ENCODE peak calls at places on chromosomes 13 and 19, in ten cellular contexts. O is brain microvascular endothelial cell, H is GM12865, E is foreskin keratinocyte, L is astrocyte of the spinal cord, Q is type B pancreatic cell, I is K562, Y is AG10803, R is heart right ventricle, A is left ventricle myocardium inferior. G is an unnamed sample.

GRCh38 chr13:90447735-90448103 is 899.8 kb upstream of the MIR17HG start:
- DNase-seq in O (peak), H (no peak), E (peak), L (peak), Q (no peak), I (no peak), Y (peak), R (no peak), A (no peak), G (peak)

GRCh38 chr13:99339736-99340392 is 32.7 kb upstream of the GPR183 start:
- DNase-seq in O (no peak), H (no peak), E (no peak), L (peak), Q (no peak), I (peak), Y (peak), R (no peak), A (no peak), G (no peak)

GRCh38 chr13:52848455-52849190 is at the start of gene PCDH8:
- DNase-seq in O (no peak), H (no peak), E (no peak), L (no peak), Q (peak), I (no peak), Y (no peak), R (no peak), A (no peak), G (no peak)

GRCh38 chr19:15138427-15138826 is 31.2 kb downstream of the SYDE1 start:
- DNase-seq in O (no peak), H (no peak), E (no peak), L (no peak), Q (no peak), I (no peak), Y (no peak), R (no peak), A (no peak), G (no peak)

GRCh38 chr13:45773236-45773635 is 71.1 kb downstream of the CBY2 start:
- DNase-seq in O (no peak), H (no peak), E (peak), L (peak), Q (no peak), I (no peak), Y (no peak), R (no peak), A (no peak), G (no peak)

GRCh38 chr19:38711726-38712153 is 32.5 kb downstream of the CAPN12 start:
- DNase-seq in O (peak), H (no peak), E (peak), L (peak), Q (no peak), I (no peak), Y (peak), R (peak), A (no peak), G (peak)

GRCh38 chr13:51838235-51838846 is 6.6 kb downstream of the TMEM272 start:
- DNase-seq in O (peak), H (no peak), E (no peak), L (peak), Q (no peak), I (no peak), Y (peak), R (no peak), A (no peak), G (peak)

GRCh38 chr19:307793-308420 is 16.7 kb upstream of the PLPP2 start:
- DNase-seq in O (no peak), H (no peak), E (no peak), L (no peak), Q (no peak), I (no peak), Y (no peak), R (no peak), A (no peak), G (no peak)

GRCh38 chr19:39937094-39937493 is 2.7 kb upstream of the FCGBP start:
- DNase-seq in O (no peak), H (peak), E (no peak), L (no peak), Q (no peak), I (no peak), Y (no peak), R (no peak), A (no peak), G (no peak)

GRCh38 chr13:34469212-34469983 is 472.7 kb upstream of the NBEA start:
- DNase-seq in O (no peak), H (no peak), E (peak), L (peak), Q (no peak), I (no peak), Y (no peak), R (no peak), A (no peak), G (no peak)

GRCh38 chr13:44224433-44225149 is 149.0 kb upstream of the SERP2 start:
- DNase-seq in O (no peak), H (no peak), E (no peak), L (no peak), Q (no peak), I (no peak), Y (no peak), R (no peak), A (no peak), G (no peak)

GRCh38 chr13:114062341-114062740 is 70.1 kb downstream of the RASA3 start:
- DNase-seq in O (no peak), H (no peak), E (no peak), L (no peak), Q (no peak), I (no peak), Y (no peak), R (no peak), A (no peak), G (no peak)

GRCh38 chr13:63455938-63456337 is 2040.3 kb upstream of the PCDH20 start:
- DNase-seq in O (no peak), H (no peak), E (no peak), L (no peak), Q (no peak), I (no peak), Y (no peak), R (no peak), A (no peak), G (no peak)

GRCh38 chr19:13051581-13052165 is 51.0 kb downstream of the LYL1 start:
- DNase-seq in O (no peak), H (peak), E (no peak), L (peak), Q (peak), I (peak), Y (no peak), R (peak), A (peak), G (no peak)

GRCh38 chr19:29507081-29507860 is 18.5 kb upstream of the VSTM2B start:
- DNase-seq in O (no peak), H (no peak), E (no peak), L (no peak), Q (no peak), I (no peak), Y (no peak), R (no peak), A (no peak), G (no peak)

GRCh38 chr19:11594084-11594483 is 3.2 kb upstream of the ZNF627 start:
- DNase-seq in O (no peak), H (no peak), E (no peak), L (no peak), Q (no peak), I (no peak), Y (no peak), R (no peak), A (no peak), G (no peak)

GRCh38 chr19:11598103-11598483 is 810 bp downstream of the ZNF627 start:
- DNase-seq in O (peak), H (no peak), E (no peak), L (no peak), Q (no peak), I (no peak), Y (peak), R (no peak), A (no peak), G (no peak)

GRCh38 chr19:11598746-11599145 is 1.5 kb downstream of the ZNF627 start:
- DNase-seq in O (no peak), H (no peak), E (no peak), L (no peak), Q (no peak), I (no peak), Y (no peak), R (no peak), A (no peak), G (no peak)

GRCh38 chr19:11596156-11596555 is 1.1 kb upstream of the ZNF627 start:
- DNase-seq in O (no peak), H (no peak), E (no peak), L (no peak), Q (no peak), I (no peak), Y (no peak), R (no peak), A (no peak), G (no peak)

GRCh38 chr19:11597202-11598102 is at the start of gene ZNF627:
- DNase-seq in O (peak), H (peak), E (peak), L (peak), Q (peak), I (peak), Y (peak), R (peak), A (peak), G (peak)
- TF ChIP-seq CTCF in O (peak), H (peak), E (peak), L (peak), Q (peak), I (peak), Y (peak), R (no peak), A (peak), G (peak)

GRCh38 chr19:8577247-8577646 is at the start of gene MYO1F:
- DNase-seq in O (no peak), H (peak), E (no peak), L (no peak), Q (no peak), I (peak), Y (no peak), R (peak), A (peak), G (no peak)
- TF ChIP-seq CTCF in O (no peak), H (no peak), E (no peak), L (no peak), Q (no peak), I (no peak), Y (no peak), R (no peak), A (no peak), G (no peak)

DNA sequence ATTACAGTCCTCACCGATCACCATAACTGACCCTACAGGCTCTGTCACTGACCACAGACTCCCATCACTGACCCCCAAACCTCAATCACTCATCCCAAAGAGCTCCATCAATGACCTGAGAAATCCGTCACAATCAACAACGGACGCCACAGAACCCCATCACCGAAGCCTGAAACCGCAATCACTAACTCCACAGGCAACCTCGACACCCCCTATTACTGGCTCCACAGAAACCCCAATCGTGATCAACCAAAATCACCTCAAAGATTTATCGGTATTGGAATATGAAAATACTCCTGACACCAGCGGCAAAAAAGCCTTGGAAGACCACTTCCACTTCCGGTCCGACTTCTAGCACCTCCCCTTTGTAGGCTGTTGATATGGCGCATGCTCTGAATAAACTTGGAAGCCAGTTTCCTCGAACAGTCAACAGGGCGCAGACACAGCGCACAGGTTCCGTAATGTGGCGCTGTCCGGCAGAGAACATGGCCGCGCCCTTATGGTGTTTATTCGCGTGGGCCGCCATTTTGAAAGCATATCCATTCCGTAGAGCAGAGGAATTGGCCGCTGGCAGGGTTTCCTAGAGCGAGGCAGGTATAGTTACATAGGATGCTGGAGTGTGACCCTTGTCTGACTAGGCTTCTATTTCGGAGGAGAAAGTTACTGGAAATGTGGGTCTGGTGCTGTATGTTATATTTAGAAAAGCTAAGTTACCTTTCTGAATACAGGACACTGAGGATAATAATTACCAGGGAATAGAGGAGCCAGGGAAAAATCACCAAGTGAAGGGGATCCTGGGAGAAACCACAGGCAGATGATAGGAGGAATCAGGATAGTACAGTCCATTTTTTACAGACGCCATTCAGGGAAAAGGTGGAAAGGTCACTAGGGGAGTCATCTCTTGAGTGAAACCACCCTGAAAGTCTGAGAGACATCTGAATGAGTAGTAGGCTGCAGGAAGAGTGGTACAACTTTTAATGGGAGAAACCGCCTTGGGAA is at the start of gene ZNF585A:
- DNase-seq in O (peak), H (peak), E (peak), L (peak), Q (peak), I (peak), Y (peak), R (peak), A (peak), G (peak)
- TF ChIP-seq CTCF in O (peak), H (no peak), E (peak), L (peak), Q (peak), I (peak), Y (peak), R (no peak), A (peak), G (peak)

GRCh38 chr19:17127671-17128070 is 52.1 kb downstream of the MYO9B start:
- DNase-seq in O (no peak), H (no peak), E (no peak), L (no peak), Q (no peak), I (no peak), Y (no peak), R (no peak), A (no peak), G (no peak)
- TF ChIP-seq CTCF in O (no peak), H (no peak), E (no peak), L (no peak), Q (no peak), I (no peak), Y (no peak), R (no peak), A (no peak), G (no peak)

DNA sequence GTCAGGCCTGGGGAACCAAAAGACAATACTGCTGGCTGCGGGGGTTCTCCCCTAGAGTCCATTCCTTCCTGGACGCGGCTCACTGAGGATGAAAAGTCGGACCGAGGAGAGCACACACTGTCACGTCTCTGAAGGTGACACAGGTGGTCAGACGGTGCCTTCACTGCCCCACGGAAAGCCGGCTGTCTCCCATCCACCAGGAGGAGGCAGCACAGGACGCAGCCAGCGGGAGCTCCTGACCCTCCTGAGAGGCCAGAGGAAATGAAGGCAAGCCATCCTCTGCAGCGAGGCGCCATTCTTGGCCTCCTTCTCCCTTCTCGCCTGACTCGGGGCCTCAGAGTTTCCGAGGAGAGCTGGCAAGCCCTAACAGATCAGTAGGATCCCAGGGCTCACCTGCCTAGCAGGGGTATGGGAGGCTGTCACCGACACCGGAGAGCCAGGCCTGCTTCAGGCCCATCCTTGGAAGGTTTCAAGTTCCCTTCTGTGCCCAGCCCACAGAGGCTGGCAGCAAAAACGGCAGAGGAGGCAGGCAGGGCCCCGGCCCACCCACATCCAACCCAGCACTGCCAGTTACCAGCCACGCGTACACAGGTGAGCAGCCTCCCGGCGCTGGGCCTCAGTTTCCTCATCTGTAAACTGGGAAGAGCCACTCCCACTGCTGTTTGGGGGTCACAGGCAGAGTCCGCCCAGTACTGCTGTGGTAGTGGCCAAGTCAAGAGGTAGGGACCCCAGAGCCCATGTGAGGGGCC is 4.5 kb downstream of the REXO1 start:
- DNase-seq in O (no peak), H (no peak), E (no peak), L (no peak), Q (no peak), I (no peak), Y (no peak), R (no peak), A (no peak), G (no peak)
- TF ChIP-seq CTCF in O (peak), H (no peak), E (peak), L (peak), Q (peak), I (peak), Y (no peak), R (no peak), A (peak), G (no peak)

GRCh38 chr13:40789275-40790231 is at the start of gene SLC25A15:
- DNase-seq in O (peak), H (peak), E (peak), L (peak), Q (peak), I (peak), Y (peak), R (peak), A (peak), G (no peak)
- TF ChIP-seq CTCF in O (peak), H (peak), E (peak), L (no peak), Q (peak), I (no peak), Y (no peak), R (no peak), A (peak), G (no peak)

GRCh38 chr19:33442706-33443105 is 69.2 kb downstream of the CEBPG start:
- DNase-seq in O (no peak), H (no peak), E (no peak), L (no peak), Q (no peak), I (no peak), Y (no peak), R (no peak), A (no peak), G (no peak)

GRCh38 chr19:33441828-33442227 is 68.3 kb downstream of the CEBPG start:
- DNase-seq in O (no peak), H (no peak), E (no peak), L (no peak), Q (no peak), I (no peak), Y (no peak), R (no peak), A (no peak), G (no peak)

GRCh38 chr19:33444238-33444992 is 70.9 kb downstream of the CEBPG start:
- DNase-seq in O (no peak), H (no peak), E (no peak), L (no peak), Q (no peak), I (no peak), Y (no peak), R (no peak), A (peak), G (no peak)

GRCh38 chr19:33444993-33445751 is 71.7 kb downstream of the CEBPG start:
- DNase-seq in O (no peak), H (no peak), E (no peak), L (no peak), Q (no peak), I (no peak), Y (no peak), R (no peak), A (peak), G (no peak)

GRCh38 chr19:33443638-33444195 is 70.2 kb downstream of the CEBPG start:
- DNase-seq in O (no peak), H (no peak), E (no peak), L (no peak), Q (no peak), I (no peak), Y (no peak), R (no peak), A (peak), G (no peak)
- TF ChIP-seq CTCF in O (no peak), H (no peak), E (no peak), L (no peak), Q (no peak), I (no peak), Y (no peak), R (no peak), A (no peak), G (no peak)

GRCh38 chr13:22931576-22931975 is 249.2 kb upstream of the SGCG start:
- DNase-seq in O (no peak), H (no peak), E (no peak), L (no peak), Q (no peak), I (no peak), Y (no peak), R (no peak), A (no peak), G (no peak)

GRCh38 chr13:22929391-22930126 is 251.2 kb upstream of the SGCG start:
- DNase-seq in O (no peak), H (no peak), E (no peak), L (no peak), Q (no peak), I (no peak), Y (no peak), R (no peak), A (no peak), G (no peak)

GRCh38 chr13:22927008-22927393 is 253.8 kb upstream of the SGCG start:
- DNase-seq in O (no peak), H (no peak), E (no peak), L (no peak), Q (no peak), I (no peak), Y (no peak), R (no peak), A (no peak), G (no peak)

DNA sequence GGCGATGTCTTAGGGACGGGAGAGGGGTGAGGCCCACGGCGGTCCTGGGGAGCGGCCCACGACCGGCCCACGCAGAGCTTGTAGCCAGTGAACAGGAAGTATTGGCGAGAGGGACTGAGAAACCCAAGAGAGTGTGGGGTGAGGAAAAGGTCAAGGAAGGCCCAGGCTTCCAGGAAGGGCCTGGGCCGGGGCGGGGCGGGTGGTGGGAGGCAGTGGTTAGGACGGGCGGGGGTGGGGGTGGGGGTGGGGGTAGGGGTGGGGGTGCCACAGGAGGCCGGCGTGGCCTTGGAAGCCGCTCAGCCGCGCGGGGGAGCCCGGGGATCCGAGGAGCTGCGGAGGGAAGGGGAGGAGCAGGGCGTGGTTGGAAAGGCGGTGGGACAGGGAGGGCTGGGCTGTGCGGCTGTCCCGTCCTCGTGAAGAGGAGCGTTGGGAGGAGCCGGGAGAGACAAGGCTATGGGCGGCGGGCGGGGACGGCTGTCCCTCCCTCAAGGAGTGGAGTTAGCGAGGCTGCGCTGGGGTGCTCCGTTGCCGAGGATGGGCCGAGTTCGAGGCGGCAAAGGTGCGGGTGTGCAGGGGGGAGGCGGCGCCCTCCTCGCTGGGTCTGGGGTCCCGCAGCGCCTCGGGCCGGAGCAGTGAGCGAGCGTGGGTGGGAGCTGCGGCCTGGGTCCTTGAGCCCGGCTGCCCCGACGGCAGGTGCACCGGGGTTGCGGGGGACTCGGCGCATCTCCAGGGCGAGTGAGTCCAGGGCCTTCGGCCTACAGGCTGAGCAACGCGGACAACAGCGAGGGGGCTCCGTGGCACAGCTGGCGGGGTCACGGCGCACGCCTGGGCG is 254.4 kb upstream of the SGCG start:
- DNase-seq in O (no peak), H (no peak), E (no peak), L (no peak), Q (no peak), I (peak), Y (peak), R (peak), A (peak), G (no peak)
- TF ChIP-seq CTCF in O (no peak), H (no peak), E (no peak), L (no peak), Q (no peak), I (no peak), Y (no peak), R (no peak), A (no peak), G (no peak)

GRCh38 chr19:53810187-53810546 is 13.9 kb downstream of the NLRP12 start:
- DNase-seq in O (no peak), H (no peak), E (no peak), L (no peak), Q (no peak), I (no peak), Y (no peak), R (no peak), A (no peak), G (no peak)

GRCh38 chr19:53813996-53814395 is 10.1 kb downstream of the NLRP12 start:
- DNase-seq in O (no peak), H (no peak), E (peak), L (no peak), Q (no peak), I (no peak), Y (peak), R (no peak), A (no peak), G (no peak)

GRCh38 chr19:53810891-53811290 is 13.2 kb downstream of the NLRP12 start:
- DNase-seq in O (no peak), H (no peak), E (no peak), L (no peak), Q (no peak), I (no peak), Y (no peak), R (no peak), A (no peak), G (no peak)

GRCh38 chr19:53809518-53810186 is 14.5 kb downstream of the NLRP12 start:
- DNase-seq in O (no peak), H (no peak), E (no peak), L (no peak), Q (no peak), I (peak), Y (no peak), R (no peak), A (no peak), G (no peak)

GRCh38 chr19:53812335-53812734 is 11.8 kb downstream of the NLRP12 start:
- DNase-seq in O (no peak), H (no peak), E (no peak), L (no peak), Q (no peak), I (no peak), Y (no peak), R (no peak), A (no peak), G (no peak)
- TF ChIP-seq CTCF in O (peak), H (no peak), E (no peak), L (peak), Q (peak), I (peak), Y (peak), R (no peak), A (no peak), G (peak)